ENCODE peak calls at places on chromosome 15, in eight cellular contexts. One of them, this sample, is unnamed. For H3K4me1, the result is how much of the 10 kb centered on the place peaks cover.

GRCh38 chr15:23073890-23074631 is 34.7 kb upstream of the TUBGCP5 start:
- DNase-seq in body of pancreas: peak
- DNase-seq in SJSA1: peak
- DNase-seq in A549: no peak
- DNase-seq in trophoblast cell: no peak
- DNase-seq in left ventricle myocardium inferior: no peak
- DNase-seq in neuronal stem cell: no peak
- DNase-seq in fibroblast of lung: no peak
- DNase-seq in this sample: no peak

GRCh38 chr15:77497942-77498361 is 77.3 kb downstream of the HMG20A start:
- DNase-seq in body of pancreas: peak
- DNase-seq in SJSA1: no peak
- DNase-seq in A549: no peak
- DNase-seq in trophoblast cell: no peak
- DNase-seq in left ventricle myocardium inferior: no peak
- DNase-seq in neuronal stem cell: no peak
- DNase-seq in fibroblast of lung: no peak
- DNase-seq in this sample: peak

GRCh38 chr15:27704939-27705514 is 394.1 kb downstream of the OCA2 start:
- DNase-seq in body of pancreas: no peak
- DNase-seq in SJSA1: no peak
- DNase-seq in A549: no peak
- DNase-seq in trophoblast cell: no peak
- DNase-seq in left ventricle myocardium inferior: no peak
- DNase-seq in neuronal stem cell: no peak
- DNase-seq in fibroblast of lung: no peak
- DNase-seq in this sample: no peak

GRCh38 chr15:85456798-85457197 is 76.4 kb downstream of the AKAP13 start:
- DNase-seq in body of pancreas: no peak
- DNase-seq in SJSA1: no peak
- DNase-seq in A549: no peak
- DNase-seq in trophoblast cell: no peak
- DNase-seq in left ventricle myocardium inferior: no peak
- DNase-seq in neuronal stem cell: no peak
- DNase-seq in fibroblast of lung: no peak
- DNase-seq in this sample: no peak

GRCh38 chr15:36691596-36691995 is 112.2 kb downstream of the CDIN1 start:
- DNase-seq in body of pancreas: no peak
- DNase-seq in SJSA1: no peak
- DNase-seq in A549: no peak
- DNase-seq in trophoblast cell: no peak
- DNase-seq in left ventricle myocardium inferior: no peak
- DNase-seq in neuronal stem cell: no peak
- DNase-seq in fibroblast of lung: no peak
- DNase-seq in this sample: no peak

GRCh38 chr15:95887666-95888480 is 442.6 kb upstream of the NR2F2 start:
- DNase-seq in body of pancreas: no peak
- DNase-seq in SJSA1: no peak
- DNase-seq in A549: no peak
- DNase-seq in trophoblast cell: peak
- DNase-seq in left ventricle myocardium inferior: no peak
- DNase-seq in neuronal stem cell: no peak
- DNase-seq in fibroblast of lung: no peak
- DNase-seq in this sample: no peak

GRCh38 chr15:29126821-29127461 is 142.7 kb downstream of the NSMCE3 start:
- DNase-seq in body of pancreas: no peak
- DNase-seq in SJSA1: no peak
- DNase-seq in A549: no peak
- DNase-seq in trophoblast cell: no peak
- DNase-seq in left ventricle myocardium inferior: peak
- DNase-seq in neuronal stem cell: no peak
- DNase-seq in fibroblast of lung: no peak
- DNase-seq in this sample: no peak

GRCh38 chr15:32676095-32676643 is 34.7 kb downstream of the SCG5 start:
- DNase-seq in body of pancreas: no peak
- DNase-seq in SJSA1: no peak
- DNase-seq in A549: no peak
- DNase-seq in trophoblast cell: no peak
- DNase-seq in left ventricle myocardium inferior: no peak
- DNase-seq in neuronal stem cell: no peak
- DNase-seq in fibroblast of lung: no peak
- DNase-seq in this sample: no peak

GRCh38 chr15:89334510-89335288 is at the start of gene POLG:
- DNase-seq in body of pancreas: peak
- DNase-seq in SJSA1: peak
- DNase-seq in A549: peak
- DNase-seq in trophoblast cell: peak
- DNase-seq in left ventricle myocardium inferior: peak
- DNase-seq in neuronal stem cell: peak
- DNase-seq in fibroblast of lung: peak
- DNase-seq in this sample: peak

GRCh38 chr15:89333959-89334509 is 590 bp downstream of the POLG start:
- DNase-seq in body of pancreas: no peak
- DNase-seq in SJSA1: no peak
- DNase-seq in A549: no peak
- DNase-seq in trophoblast cell: no peak
- DNase-seq in left ventricle myocardium inferior: no peak
- DNase-seq in neuronal stem cell: no peak
- DNase-seq in fibroblast of lung: no peak
- DNase-seq in this sample: peak

GRCh38 chr15:89332446-89332845 is 2.2 kb downstream of the POLG start:
- DNase-seq in body of pancreas: no peak
- DNase-seq in SJSA1: no peak
- DNase-seq in A549: peak
- DNase-seq in trophoblast cell: no peak
- DNase-seq in left ventricle myocardium inferior: no peak
- DNase-seq in neuronal stem cell: no peak
- DNase-seq in fibroblast of lung: peak
- DNase-seq in this sample: peak

GRCh38 chr15:89330881-89331595 is 3.6 kb downstream of the POLG start:
- DNase-seq in body of pancreas: no peak
- DNase-seq in SJSA1: no peak
- DNase-seq in A549: no peak
- DNase-seq in trophoblast cell: no peak
- DNase-seq in left ventricle myocardium inferior: no peak
- DNase-seq in neuronal stem cell: no peak
- DNase-seq in fibroblast of lung: no peak
- DNase-seq in this sample: no peak

DNA sequence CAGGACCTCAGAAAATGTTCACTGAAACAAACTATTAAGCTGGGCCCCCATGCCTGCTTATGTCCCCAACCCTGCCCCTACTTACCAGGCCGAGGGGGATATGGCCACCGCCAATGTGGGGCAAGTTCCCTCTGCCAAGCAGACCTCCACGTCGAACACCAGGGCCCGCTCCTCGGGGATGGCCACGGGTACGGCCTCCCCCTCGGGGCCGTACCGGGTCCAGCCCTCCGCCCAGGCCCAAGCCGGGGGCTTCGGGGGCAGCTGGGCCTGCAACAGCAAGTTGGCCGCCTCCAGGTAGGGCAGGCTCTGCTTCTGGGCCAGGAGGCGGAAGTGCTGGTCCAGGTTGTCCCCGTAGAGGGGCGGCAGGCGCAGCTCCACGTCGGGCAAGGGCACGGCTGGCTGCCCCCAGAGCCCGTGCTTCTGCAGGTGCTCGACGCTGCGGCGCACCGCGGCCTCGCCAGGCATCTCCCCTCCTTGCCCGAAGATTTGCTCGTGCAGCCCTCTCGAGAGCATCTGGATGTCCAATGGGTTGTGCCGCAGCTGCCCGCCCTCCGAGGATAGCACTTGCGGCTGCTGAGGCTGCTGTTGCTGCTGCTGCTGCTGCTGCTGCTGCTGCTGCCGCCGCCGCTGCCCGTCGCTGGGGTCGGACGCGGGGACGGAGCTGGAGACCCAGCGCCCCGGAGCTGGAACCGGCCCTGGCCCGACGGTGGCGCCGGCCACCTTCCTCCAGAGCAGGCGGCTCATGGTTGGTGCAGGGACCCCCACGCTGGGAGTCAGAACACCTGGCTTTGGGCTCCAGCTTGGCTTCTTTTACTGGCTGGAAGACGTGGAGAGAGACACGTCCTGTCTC is 1.4 kb downstream of the POLG start:
- DNase-seq in body of pancreas: no peak
- DNase-seq in SJSA1: no peak
- DNase-seq in A549: no peak
- DNase-seq in trophoblast cell: no peak
- DNase-seq in left ventricle myocardium inferior: no peak
- DNase-seq in neuronal stem cell: no peak
- DNase-seq in fibroblast of lung: no peak
- DNase-seq in this sample: peak
- H3K27ac ChIP-seq in body of pancreas: no peak
- H3K27ac ChIP-seq in SJSA1: no peak
- H3K27ac ChIP-seq in A549: peak
- H3K27ac ChIP-seq in trophoblast cell: no peak
- H3K27ac ChIP-seq in left ventricle myocardium inferior: no peak
- H3K27ac ChIP-seq in neuronal stem cell: no peak
- H3K27ac ChIP-seq in fibroblast of lung: no peak
- H3K27ac ChIP-seq in this sample: peak

GRCh38 chr15:92818658-92819311 is 81.3 kb upstream of the CHD2 start:
- DNase-seq in body of pancreas: no peak
- DNase-seq in SJSA1: no peak
- DNase-seq in A549: no peak
- DNase-seq in trophoblast cell: no peak
- DNase-seq in left ventricle myocardium inferior: no peak
- DNase-seq in neuronal stem cell: no peak
- DNase-seq in fibroblast of lung: no peak
- DNase-seq in this sample: no peak

GRCh38 chr15:92820233-92821021 is 79.7 kb upstream of the CHD2 start:
- DNase-seq in body of pancreas: peak
- DNase-seq in SJSA1: peak
- DNase-seq in A549: peak
- DNase-seq in trophoblast cell: peak
- DNase-seq in left ventricle myocardium inferior: peak
- DNase-seq in neuronal stem cell: peak
- DNase-seq in fibroblast of lung: peak
- DNase-seq in this sample: peak

GRCh38 chr15:92819312-92820232 is 80.6 kb upstream of the CHD2 start:
- DNase-seq in body of pancreas: no peak
- DNase-seq in SJSA1: peak
- DNase-seq in A549: no peak
- DNase-seq in trophoblast cell: no peak
- DNase-seq in left ventricle myocardium inferior: no peak
- DNase-seq in neuronal stem cell: no peak
- DNase-seq in fibroblast of lung: no peak
- DNase-seq in this sample: no peak

GRCh38 chr15:92821491-92822116 is 78.5 kb upstream of the CHD2 start:
- DNase-seq in body of pancreas: no peak
- DNase-seq in SJSA1: no peak
- DNase-seq in A549: no peak
- DNase-seq in trophoblast cell: no peak
- DNase-seq in left ventricle myocardium inferior: no peak
- DNase-seq in neuronal stem cell: no peak
- DNase-seq in fibroblast of lung: no peak
- DNase-seq in this sample: no peak

DNA sequence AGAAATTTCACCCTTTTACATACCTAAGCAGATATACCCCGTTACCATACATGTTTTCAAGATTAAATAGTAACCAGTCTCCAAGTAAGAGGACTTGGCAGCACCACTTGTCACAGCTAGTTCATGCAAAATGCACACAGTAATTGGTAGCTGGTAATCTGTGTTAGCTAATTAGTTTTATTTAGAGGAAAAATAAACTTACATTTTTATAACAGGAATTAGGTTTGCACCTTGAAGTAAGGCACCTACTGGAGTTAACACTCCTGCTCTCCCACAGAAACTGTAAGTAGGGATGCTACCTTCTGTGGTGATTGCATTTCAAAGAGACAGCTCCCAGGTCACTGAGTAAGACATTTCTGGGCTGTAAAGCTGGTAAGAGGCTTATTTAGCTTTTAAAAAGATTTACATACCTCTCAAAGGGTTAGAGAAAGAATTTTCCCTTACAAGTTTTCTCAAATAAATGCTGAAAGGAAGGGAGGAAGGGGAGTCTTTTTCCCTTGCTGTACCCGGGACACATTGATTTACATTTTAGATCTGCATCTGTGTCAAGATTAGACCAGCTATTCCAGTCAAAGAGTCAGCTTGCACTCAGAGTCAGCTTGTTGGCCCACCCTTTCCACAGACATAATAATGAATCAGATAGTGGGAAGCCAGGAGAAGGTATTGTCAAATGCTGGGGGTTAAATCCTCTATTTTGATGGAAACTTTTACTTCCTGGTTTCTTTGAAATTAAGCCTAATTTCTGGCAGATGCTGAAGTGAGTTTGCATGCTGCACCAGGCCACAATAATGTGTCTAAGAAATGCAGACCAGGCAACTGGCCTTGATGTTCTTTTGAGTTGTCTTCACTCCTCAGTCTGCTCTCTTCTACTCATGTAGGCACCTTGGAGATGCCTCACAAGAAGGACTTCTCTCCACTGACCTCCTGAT is 77.6 kb upstream of the CHD2 start:
- DNase-seq in body of pancreas: no peak
- DNase-seq in SJSA1: no peak
- DNase-seq in A549: no peak
- DNase-seq in trophoblast cell: no peak
- DNase-seq in left ventricle myocardium inferior: no peak
- DNase-seq in neuronal stem cell: no peak
- DNase-seq in fibroblast of lung: no peak
- DNase-seq in this sample: no peak
- H3K4me1 ChIP-seq in body of pancreas: under half
- H3K4me1 ChIP-seq in SJSA1: under half
- H3K4me1 ChIP-seq in A549: under half
- H3K4me1 ChIP-seq in trophoblast cell: under half
- H3K4me1 ChIP-seq in left ventricle myocardium inferior: under half
- H3K4me1 ChIP-seq in neuronal stem cell: under half
- H3K4me1 ChIP-seq in fibroblast of lung: under half
- H3K4me1 ChIP-seq in this sample: under half

DNA sequence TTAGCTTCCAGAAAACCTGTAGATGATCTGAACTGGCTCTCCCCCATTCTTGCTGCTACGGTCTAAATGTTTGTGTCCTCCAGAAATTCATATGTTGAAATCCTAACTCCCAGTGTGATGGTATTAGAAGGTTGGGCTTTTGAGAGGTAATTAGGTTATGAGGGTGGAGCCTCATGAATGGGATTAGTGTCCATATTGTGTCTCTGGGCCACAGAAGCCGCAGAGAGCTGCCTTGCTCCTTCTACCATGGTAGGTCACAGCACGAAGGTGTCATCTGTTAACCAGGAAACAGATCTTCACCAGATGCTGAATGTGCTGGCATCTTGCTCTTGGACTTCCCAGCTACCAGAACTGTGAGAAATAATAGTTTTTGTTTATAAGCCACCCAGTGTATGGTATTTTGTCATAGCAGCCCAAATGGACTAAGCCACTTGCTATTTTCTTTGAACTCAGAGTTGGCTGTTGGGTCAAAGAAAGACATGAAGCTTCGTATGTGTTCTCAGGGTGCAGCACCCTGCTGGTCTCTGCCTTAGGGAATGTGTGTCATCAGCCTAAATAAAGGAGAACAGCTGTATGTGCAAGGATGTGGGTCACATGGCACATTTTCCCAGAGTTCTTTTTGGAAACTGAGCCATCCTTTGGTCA is 317.5 kb upstream of the SLCO3A1 start:
- DNase-seq in body of pancreas: no peak
- DNase-seq in SJSA1: no peak
- DNase-seq in A549: peak
- DNase-seq in trophoblast cell: no peak
- DNase-seq in left ventricle myocardium inferior: no peak
- DNase-seq in neuronal stem cell: no peak
- DNase-seq in fibroblast of lung: no peak
- DNase-seq in this sample: no peak
- H3K27ac ChIP-seq in body of pancreas: no peak
- H3K27ac ChIP-seq in SJSA1: no peak
- H3K27ac ChIP-seq in A549: peak
- H3K27ac ChIP-seq in trophoblast cell: no peak
- H3K27ac ChIP-seq in left ventricle myocardium inferior: peak
- H3K27ac ChIP-seq in neuronal stem cell: no peak
- H3K27ac ChIP-seq in fibroblast of lung: no peak
- H3K27ac ChIP-seq in this sample: no peak

GRCh38 chr15:70195808-70196304 is 98.1 kb upstream of the TLE3 start:
- DNase-seq in body of pancreas: peak
- DNase-seq in SJSA1: peak
- DNase-seq in A549: peak
- DNase-seq in trophoblast cell: peak
- DNase-seq in left ventricle myocardium inferior: peak
- DNase-seq in neuronal stem cell: no peak
- DNase-seq in fibroblast of lung: peak
- DNase-seq in this sample: peak
- H3K4me1 ChIP-seq in body of pancreas: under half
- H3K4me1 ChIP-seq in SJSA1: under half
- H3K4me1 ChIP-seq in A549: under half
- H3K4me1 ChIP-seq in trophoblast cell: half or more
- H3K4me1 ChIP-seq in left ventricle myocardium inferior: under half
- H3K4me1 ChIP-seq in neuronal stem cell: under half
- H3K4me1 ChIP-seq in fibroblast of lung: under half
- H3K4me1 ChIP-seq in this sample: under half

This sample was measured in tibial artery.